ENCODE peak calls at places on chromosomes 5 and 9, in four cellular contexts. N, P, H and U are unnamed samples.
A peak's percentile ranks its signal among the peaks of the same experiment; 100 is the strongest.

GRCh38 chr5:103894882-103895281 is 332.3 kb upstream of the NUDT12 start:
- DNase-seq in N (no peak), P (no peak), H (no peak), U (peak; percentile 50)

GRCh38 chr9:91217388-91217787 is 144.3 kb downstream of the AUH start:
- DNase-seq in N (no peak), P (no peak), H (no peak), U (peak; percentile 63)

GRCh38 chr5:179120951-179121666 is 60.9 kb downstream of the ZNF354C start:
- DNase-seq in N (no peak), P (no peak), H (no peak), U (no peak)

GRCh38 chr9:126173401-126173800 is 153.2 kb upstream of the MVB12B start:
- DNase-seq in N (no peak), P (no peak), H (no peak), U (no peak)

GRCh38 chr9:33117306-33117705 is 40.8 kb upstream of the SMU1 start:
- DNase-seq in N (no peak), P (no peak), H (peak; percentile 76), U (no peak)

GRCh38 chr9:106890621-106891020 is 27.7 kb downstream of the ZNF462 start:
- DNase-seq in N (no peak), P (no peak), H (no peak), U (no peak)

GRCh38 chr9:27469583-27469982 is 54.5 kb upstream of the IFNK start:
- DNase-seq in N (no peak), P (no peak), H (no peak), U (no peak)

GRCh38 chr9:128340691-128341434 is 536 bp downstream of the SLC27A4 start:
- DNase-seq in N (no peak), P (no peak), H (peak; percentile 38), U (peak; percentile 48)

GRCh38 chr5:57298985-57299491 is 125.2 kb downstream of the GPBP1 start:
- DNase-seq in N (peak; percentile 79), P (peak; percentile 88), H (peak; percentile 87), U (peak; percentile 88)

GRCh38 chr5:158498959-158499679 is 600.6 kb downstream of the EBF1 start:
- DNase-seq in N (no peak), P (no peak), H (peak; percentile 43), U (no peak)

GRCh38 chr9:130956636-130957450 is 17.8 kb upstream of the FIBCD1 start:
- DNase-seq in N (no peak), P (no peak), H (no peak), U (no peak)

GRCh38 chr5:150901446-150901845 is 3.3 kb downstream of the ZNF300 start:
- DNase-seq in N (no peak), P (no peak), H (no peak), U (no peak)

GRCh38 chr9:104864675-104865104 is 63.3 kb downstream of the ABCA1 start:
- DNase-seq in N (no peak), P (peak; percentile 83), H (peak; percentile 83), U (no peak)

GRCh38 chr5:56734066-56734766 is 81.1 kb upstream of the MAP3K1 start:
- DNase-seq in N (no peak), P (no peak), H (no peak), U (no peak)

GRCh38 chr5:76403713-76403962 is 553 bp downstream of the IQGAP2 start:
- DNase-seq in N (no peak), P (no peak), H (no peak), U (no peak)
- H3K27ac ChIP-seq in N (no peak overlapping the region), P (no peak overlapping the region), H (no peak overlapping the region), U (peak overlapping the region; percentile 53)

DNA sequence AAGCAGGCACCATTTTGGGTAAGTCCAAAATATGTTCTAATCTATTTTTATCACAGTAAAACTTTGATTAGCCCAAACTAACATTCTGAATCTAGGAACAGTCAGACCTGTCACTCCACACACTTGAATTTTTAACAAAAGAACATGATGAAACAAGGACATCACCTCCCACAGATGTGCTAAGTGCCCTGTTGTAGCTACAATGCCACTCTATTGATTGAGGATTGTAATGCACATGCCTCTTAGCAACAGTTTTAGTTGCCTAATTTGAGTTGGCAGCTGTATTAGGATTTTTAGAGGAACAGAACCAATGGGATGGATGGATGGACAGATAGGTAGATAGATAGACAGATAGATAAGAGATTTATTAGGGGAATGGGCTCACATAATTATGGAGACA is 20.3 kb upstream of the RNF20 start:
- DNase-seq in N (no peak), P (no peak), H (no peak), U (peak; percentile 40)
- H2AFZ ChIP-seq in N (no peak overlapping the region), P (no peak overlapping the region), H (no peak overlapping the region), U (no peak overlapping the region)

GRCh38 chr9:34376596-34377401 is at the start of gene MYORG:
- DNase-seq in N (peak; percentile 94), P (peak; percentile 82), H (peak; percentile 87), U (peak; percentile 99)
- H3K27ac ChIP-seq in N (peak within 1 kb of the TSS; percentile 46), P (no peak within 1 kb of the TSS), H (no peak within 1 kb of the TSS), U (no peak within 1 kb of the TSS)

DNA sequence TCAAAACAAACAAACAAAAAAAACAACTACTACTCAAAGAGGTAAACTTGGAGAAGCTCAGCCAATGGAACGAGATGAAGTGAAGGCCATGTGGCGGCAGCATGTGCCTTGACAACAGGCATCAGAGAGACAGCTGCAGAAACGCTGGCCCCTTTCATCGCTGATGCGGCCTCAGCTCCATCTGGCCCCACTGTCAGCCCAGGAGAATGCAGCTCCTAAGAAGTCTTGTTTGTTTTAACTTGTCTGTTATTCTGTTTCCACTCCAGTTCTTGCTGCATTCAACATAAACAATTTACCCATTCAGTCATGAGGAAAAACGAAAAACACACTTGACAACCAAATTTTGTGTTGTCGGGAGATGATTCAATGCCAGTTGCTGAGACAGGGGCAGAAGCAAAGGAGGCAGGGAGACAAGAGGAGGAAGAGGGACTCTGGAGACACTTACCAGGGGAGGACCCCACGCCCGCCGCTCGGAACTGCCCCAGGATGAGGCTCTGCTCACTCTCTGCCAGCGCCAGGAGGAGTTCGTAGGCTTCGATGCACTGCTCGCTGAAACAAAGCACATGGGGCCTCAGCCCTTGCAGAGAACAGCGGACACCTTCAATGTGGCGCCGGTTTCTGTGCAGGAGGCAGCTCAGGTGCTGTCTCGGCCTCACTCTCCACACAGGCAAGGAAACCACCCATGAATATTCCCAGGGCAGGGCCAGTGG is 91.2 kb downstream of the DCP2 start:
- DNase-seq in N (no peak), P (peak; percentile 91), H (no peak), U (no peak)
- H2AFZ ChIP-seq in N (no peak overlapping the region), P (no peak overlapping the region), H (no peak overlapping the region), U (no peak overlapping the region)

GRCh38 chr5:67146574-67146973 is 50.0 kb downstream of the CD180 start:
- DNase-seq in N (no peak), P (peak; percentile 3), H (peak; percentile 11), U (no peak)
- H3K27ac ChIP-seq in N (no peak overlapping the region), P (no peak overlapping the region), H (no peak overlapping the region), U (no peak overlapping the region)

DNA sequence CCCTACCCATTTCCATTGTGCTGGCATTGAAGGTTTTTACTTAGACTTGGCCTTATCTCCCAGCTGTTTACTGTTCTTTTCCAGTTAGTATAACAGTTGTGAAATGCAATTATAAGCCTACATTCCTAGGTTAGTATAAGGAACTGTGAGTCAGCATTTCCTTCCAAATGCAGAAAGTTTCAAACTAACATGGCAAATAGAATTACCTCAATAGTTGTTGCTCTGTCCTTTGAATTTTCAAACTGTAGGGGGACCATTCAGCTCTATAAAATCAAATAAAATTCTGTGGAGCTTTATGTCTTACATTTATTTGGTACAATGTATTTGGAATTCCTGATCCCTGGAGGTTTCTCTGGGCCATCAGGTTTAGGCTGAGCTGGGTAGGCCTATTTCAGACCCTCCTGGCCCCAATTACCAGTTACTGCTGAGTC is 47.2 kb downstream of the ARHGEF28 start:
- DNase-seq in N (no peak), P (peak; percentile 90), H (peak; percentile 96), U (no peak)
- H2AFZ ChIP-seq in N (no peak overlapping the region), P (no peak overlapping the region), H (peak overlapping the region; percentile 55), U (peak overlapping the region; percentile 25)

DNA sequence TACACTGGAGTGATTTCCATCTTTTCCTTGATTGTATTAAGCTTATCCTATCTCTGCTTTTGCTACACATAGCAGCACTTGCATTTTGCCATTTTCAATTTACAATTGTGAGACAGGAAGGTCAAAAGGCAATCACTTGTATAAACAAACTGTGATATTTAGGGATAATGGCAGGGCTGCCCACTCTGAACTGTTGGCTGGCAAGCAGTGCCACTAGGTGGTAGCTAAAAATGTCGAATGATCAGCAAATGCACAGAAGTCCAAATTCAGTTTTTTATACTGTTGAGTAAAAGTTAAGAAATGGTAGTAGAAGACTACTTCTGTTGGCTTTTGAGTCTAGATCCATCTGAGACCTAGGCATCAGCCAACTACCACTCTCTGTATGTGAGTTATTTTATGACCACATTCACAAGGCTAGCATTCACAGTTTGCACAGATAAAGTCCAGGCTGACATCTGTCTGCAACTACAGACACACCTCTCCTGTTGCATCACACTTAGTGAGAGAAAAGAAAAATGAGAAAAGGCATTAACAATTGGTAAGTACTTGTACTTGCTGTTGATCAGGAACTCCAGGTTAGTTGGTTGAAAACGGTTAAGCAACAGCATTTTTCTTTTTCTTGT is 108.8 kb upstream of the ASTN2 start:
- DNase-seq in N (no peak), P (no peak), H (no peak), U (no peak)
- H3K27ac ChIP-seq in N (no peak overlapping the region), P (no peak overlapping the region), H (no peak overlapping the region), U (no peak overlapping the region)

GRCh38 chr9:18798518-18799290 is 234.3 kb downstream of the SAXO1 start:
- DNase-seq in N (no peak), P (no peak), H (no peak), U (no peak)
- H2AFZ ChIP-seq in N (no peak overlapping the region), P (no peak overlapping the region), H (no peak overlapping the region), U (no peak overlapping the region)

GRCh38 chr5:78756853-78757252 is 108.3 kb upstream of the LHFPL2 start:
- DNase-seq in N (no peak), P (no peak), H (no peak), U (no peak)
- H3K27ac ChIP-seq in N (no peak overlapping the region), P (no peak overlapping the region), H (peak overlapping the region; percentile 17), U (no peak overlapping the region)

DNA sequence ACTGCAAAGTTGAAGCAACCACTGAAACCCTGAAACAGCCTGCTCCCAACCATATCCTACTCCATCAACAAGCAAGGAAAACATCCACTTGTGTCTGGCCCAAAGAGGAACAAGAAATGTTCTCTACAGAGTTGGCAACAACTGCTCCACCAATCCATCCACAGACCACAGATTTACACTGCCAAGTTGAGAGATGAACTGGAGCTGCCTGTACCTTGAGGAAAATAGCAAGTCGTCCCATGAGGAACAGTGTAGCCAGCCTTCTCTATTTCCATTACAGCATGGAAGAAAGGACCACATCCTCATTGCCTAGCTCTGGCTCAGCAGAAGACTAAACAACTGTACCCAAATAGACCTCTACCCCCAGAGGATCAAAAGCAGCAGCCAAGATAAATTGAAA is 60.4 kb downstream of the DEPDC1B start:
- DNase-seq in N (no peak), P (no peak), H (no peak), U (no peak)
- H2AFZ ChIP-seq in N (no peak overlapping the region), P (no peak overlapping the region), H (no peak overlapping the region), U (no peak overlapping the region)